ENCODE peak calls at places on chromosomes 12 and 14, in five cellular contexts. S is GM10248, I is iris pigment epithelial cell, D is small intestine, E is anterior cingulate cortex. G is an unnamed sample.

GRCh38 chr12:47088021-47088944 is 8.5 kb upstream of the AMIGO2 start:
- DNase-seq in S (no peak), I (peak), D (peak), E (no peak), G (peak)

GRCh38 chr14:51547260-51547659 is 104.5 kb upstream of the FRMD6 start:
- DNase-seq in S (no peak), I (peak), D (no peak), E (no peak), G (peak)

GRCh38 chr12:124853781-124854636 is 9.7 kb downstream of the SCARB1 start:
- DNase-seq in S (no peak), I (no peak), D (no peak), E (no peak), G (no peak)

GRCh38 chr12:110079477-110080400 is 31.4 kb upstream of the C12orf76 start:
- DNase-seq in S (peak), I (peak), D (peak), E (peak), G (peak)

GRCh38 chr12:42759622-42760273 is 170.2 kb upstream of the PRICKLE1 start:
- DNase-seq in S (no peak), I (peak), D (no peak), E (no peak), G (peak)

GRCh38 chr12:115185529-115185928 is 501.6 kb upstream of the TBX3 start:
- DNase-seq in S (no peak), I (peak), D (no peak), E (no peak), G (peak)

GRCh38 chr14:56555921-56556570 is 23.6 kb upstream of the TMEM260 start:
- DNase-seq in S (peak), I (peak), D (peak), E (no peak), G (peak)

GRCh38 chr12:93852067-93852466 is 174.9 kb downstream of the CRADD start:
- DNase-seq in S (no peak), I (no peak), D (no peak), E (no peak), G (no peak)

GRCh38 chr12:90441431-90441830 is 513.5 kb downstream of the CCER1 start:
- DNase-seq in S (no peak), I (no peak), D (no peak), E (no peak), G (no peak)